ENCODE peak calls at places on chromosomes 7 and 10, in ten cellular contexts. U is tibial nerve; R is tibial artery; D is CD8-positive, alpha-beta T cell; K is psoas muscle; G is left ventricle myocardium inferior; A is PC-9; J is osteoblast; L is RWPE2; P is bronchial epithelial cell. Y is an unnamed sample.
A peak's percentile ranks its signal among the peaks of the same experiment; 100 is the strongest.

GRCh38 chr10:116811691-116812090 is 37.6 kb upstream of the ENO4 start:
- DNase-seq in D (no peak), A (no peak), J (no peak), P (no peak), R (no peak), G (no peak), U (no peak), L (no peak), K (no peak), Y (no peak)

GRCh38 chr10:127570036-127570435 is 20.9 kb downstream of the NPS start:
- DNase-seq in D (no peak), J (no peak), U (no peak), A (no peak), P (no peak), L (no peak), K (no peak), R (no peak), G (no peak), Y (no peak)

GRCh38 chr7:117117172-117117571 is 163.9 kb downstream of the ST7 start:
- DNase-seq in J (no peak), A (no peak), D (no peak), G (no peak), P (no peak), U (no peak), K (no peak), L (no peak), R (no peak), Y (no peak)

GRCh38 chr7:31416381-31416780 is 75.9 kb upstream of the NEUROD6 start:
- DNase-seq in D (no peak), A (no peak), R (no peak), G (no peak), P (no peak), J (no peak), K (no peak), U (no peak), L (no peak), Y (no peak)

GRCh38 chr7:130102588-130102987 is 32.3 kb downstream of the KLHDC10 start:
- DNase-seq in D (no peak), G (no peak), J (no peak), K (no peak), A (no peak), L (no peak), P (no peak), R (no peak), U (no peak), Y (no peak)

GRCh38 chr7:24716480-24717246 is 40.6 kb downstream of the GSDME start:
- DNase-seq in R (no peak), D (no peak), K (no peak), G (no peak), L (no peak), P (no peak), U (no peak), J (no peak), A (no peak), Y (peak; percentile 4)

GRCh38 chr10:43958964-43959363 is 310.3 kb upstream of the ZNF32 start:
- DNase-seq in J (no peak), A (no peak), U (no peak), K (no peak), L (no peak), D (no peak), P (no peak), R (peak; percentile 45), G (no peak), Y (no peak)

GRCh38 chr7:129951076-129952011 is 1.4 kb downstream of the UBE2H start:
- DNase-seq in U (no peak), D (no peak), P (no peak), A (no peak), G (no peak), K (no peak), R (peak; percentile 62), J (peak; percentile 67), L (no peak), Y (no peak)

GRCh38 chr7:38907066-38907465 is 1.9 kb downstream of the VPS41 start:
- DNase-seq in L (no peak), J (no peak), K (no peak), P (no peak), G (no peak), U (no peak), R (no peak), D (no peak), A (no peak), Y (no peak)

GRCh38 chr7:34036069-34036920 is 131.0 kb downstream of the BMPER start:
- DNase-seq in A (peak; percentile 31), D (no peak), R (no peak), J (no peak), P (peak; percentile 87), L (peak; percentile 61), K (peak; percentile 20), G (no peak), U (no peak), Y (no peak)

GRCh38 chr7:83162402-83163256 is at the start of gene PCLO:
- DNase-seq in K (peak; percentile 44), A (peak; percentile 98), R (no peak), J (peak; percentile 50), L (peak; percentile 93), D (peak; percentile 35), U (no peak), G (peak; percentile 53), P (peak; percentile 90), Y (peak; percentile 90)

GRCh38 chr10:24467605-24468004 is 256.1 kb downstream of the ARHGAP21 start:
- DNase-seq in P (no peak), L (no peak), R (no peak), D (no peak), A (no peak), U (no peak), K (no peak), G (no peak), J (no peak), Y (no peak)
- H3K4me3 ChIP-seq in P (peak overlapping the region; percentile 33), L (peak overlapping the region; percentile 36), R (no peak overlapping the region), D (no peak overlapping the region), A (peak overlapping the region; percentile 80), U (no peak overlapping the region), K (peak overlapping the region; percentile 61), G (no peak overlapping the region), J (peak overlapping the region; percentile 78), Y (no peak overlapping the region)

GRCh38 chr7:102412548-102412947 is 16.4 kb downstream of the PRKRIP1 start:
- DNase-seq in L (no peak), U (no peak), J (peak; percentile 83), G (peak; percentile 46), R (no peak), D (peak; percentile 38), A (no peak), P (no peak), K (peak; percentile 54), Y (peak; percentile 76)
- H3K36me3 ChIP-seq in L (peaks cover 62% of the 10 kb centered on the region), U (peaks cover 3% of the 10 kb centered on the region), J (peaks cover 66% of the 10 kb centered on the region), G (peaks cover 91% of the 10 kb centered on the region), R (peaks cover 96% of the 10 kb centered on the region), D (peaks cover 26% of the 10 kb centered on the region), A (peaks cover 32% of the 10 kb centered on the region), P (peaks cover 11% of the 10 kb centered on the region), K (peaks cover 4% of the 10 kb centered on the region), Y (peaks cover 17% of the 10 kb centered on the region)

GRCh38 chr7:44266526-44266925 is 58.9 kb downstream of the CAMK2B start:
- DNase-seq in G (no peak), L (no peak), J (no peak), A (no peak), P (no peak), R (no peak), K (no peak), D (peak; percentile 6), U (no peak), Y (no peak)

GRCh38 chr7:44265733-44266132 is 59.7 kb downstream of the CAMK2B start:
- DNase-seq in K (no peak), D (no peak), P (no peak), L (no peak), R (no peak), G (no peak), A (no peak), J (no peak), U (no peak), Y (no peak)

GRCh38 chr7:44268671-44269070 is 56.7 kb downstream of the CAMK2B start:
- DNase-seq in K (no peak), D (no peak), G (no peak), U (no peak), P (no peak), R (no peak), L (no peak), J (no peak), A (no peak), Y (no peak)

GRCh38 chr7:44267719-44268413 is 57.5 kb downstream of the CAMK2B start:
- DNase-seq in D (no peak), P (no peak), R (no peak), A (no peak), K (no peak), L (no peak), U (no peak), G (no peak), J (no peak), Y (no peak)

DNA sequence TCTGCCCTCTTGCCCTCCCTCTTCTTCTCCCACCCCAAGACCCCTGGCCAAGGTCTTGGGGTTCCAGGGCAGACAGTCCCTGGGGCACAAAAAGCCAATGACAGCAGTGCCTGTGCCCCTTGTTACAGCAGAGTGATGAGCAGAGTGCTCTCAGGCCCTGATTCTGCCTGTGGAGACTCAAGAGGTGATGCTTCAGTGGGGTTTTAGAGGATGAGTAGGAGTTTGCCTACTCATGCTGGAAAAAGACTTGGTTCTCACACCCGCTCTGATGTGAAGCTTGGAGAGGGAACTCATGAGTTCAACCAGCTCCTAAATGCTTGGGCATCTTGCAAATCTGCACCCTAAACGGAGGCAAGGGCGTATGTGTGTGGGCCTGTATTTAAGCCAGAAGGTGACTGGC is 58.2 kb downstream of the CAMK2B start:
- DNase-seq in D (no peak), A (no peak), G (no peak), J (no peak), P (no peak), R (no peak), K (no peak), L (no peak), U (no peak), Y (no peak)
- H3K27me3 ChIP-seq in D (no peaks in the 10 kb centered on the region), A (peaks cover 6% of the 10 kb centered on the region), G (no peaks in the 10 kb centered on the region), J (peaks cover 36% of the 10 kb centered on the region), P (peaks cover 19% of the 10 kb centered on the region), R (peaks cover 19% of the 10 kb centered on the region), K (no peaks in the 10 kb centered on the region), L (no peaks in the 10 kb centered on the region), U (no peaks in the 10 kb centered on the region), Y (no peaks in the 10 kb centered on the region)

GRCh38 chr10:80415734-80416281 is 7.5 kb downstream of the PRXL2A start:
- DNase-seq in G (no peak), K (no peak), J (no peak), R (no peak), U (no peak), D (no peak), A (no peak), P (no peak), L (no peak), Y (no peak)

GRCh38 chr10:80413152-80413996 is 5.0 kb downstream of the PRXL2A start:
- DNase-seq in R (no peak), J (no peak), P (peak; percentile 94), D (no peak), G (no peak), A (peak; percentile 16), K (no peak), L (peak; percentile 78), U (no peak), Y (no peak)

GRCh38 chr10:80412521-80412920 is 4.2 kb downstream of the PRXL2A start:
- DNase-seq in J (no peak), U (no peak), K (no peak), R (no peak), A (no peak), G (no peak), L (no peak), D (no peak), P (no peak), Y (no peak)

GRCh38 chr10:80416401-80417098 is 8.2 kb downstream of the PRXL2A start:
- DNase-seq in R (no peak), J (no peak), P (no peak), K (peak; percentile 43), A (no peak), G (peak; percentile 86), U (peak; percentile 36), L (no peak), D (no peak), Y (peak; percentile 41)

GRCh38 chr10:80414126-80414898 is 6.0 kb downstream of the PRXL2A start:
- DNase-seq in U (no peak), L (no peak), J (no peak), R (no peak), K (no peak), P (no peak), A (no peak), D (no peak), G (no peak), Y (no peak)
- H3K4me3 ChIP-seq in U (no peak overlapping the region), L (no peak overlapping the region), J (no peak overlapping the region), R (no peak overlapping the region), K (no peak overlapping the region), P (peak overlapping the region; percentile 13), A (no peak overlapping the region), D (no peak overlapping the region), G (peak overlapping the region; percentile 37), Y (no peak overlapping the region)

Y was measured in H7.